ENCODE peak calls at places on chromosomes 2 and 18, in eight cellular contexts. T is GDM1, L is LoVo, R is NCI-H146, O is fibroblast of lung, A is NCI-H2081, B is stomach, W is HCT116. S is an unnamed sample.

GRCh38 chr2:234269769-234270204 is 219.3 kb downstream of the SPP2 start:
- DNase-seq in T (no peak), L (peak), R (no peak), O (peak), A (no peak), B (no peak), W (no peak), S (no peak)

GRCh38 chr2:151287513-151288250 is 1.8 kb downstream of the NMI start:
- DNase-seq in T (no peak), L (no peak), R (no peak), O (no peak), A (no peak), B (no peak), W (no peak), S (peak)

GRCh38 chr2:65407240-65407639 is 25.2 kb downstream of the SPRED2 start:
- DNase-seq in T (no peak), L (no peak), R (no peak), O (no peak), A (no peak), B (no peak), W (no peak), S (no peak)

GRCh38 chr2:185859506-185859905 is 120.9 kb downstream of the FSIP2 start:
- DNase-seq in T (no peak), L (no peak), R (no peak), O (no peak), A (no peak), B (no peak), W (no peak), S (no peak)

GRCh38 chr18:8826514-8826913 is 121.2 kb downstream of the MTCL1 start:
- DNase-seq in T (no peak), L (no peak), R (no peak), O (no peak), A (no peak), B (no peak), W (no peak), S (no peak)

GRCh38 chr2:3460831-3461544 is 58.3 kb downstream of the ADI1 start:
- DNase-seq in T (no peak), L (no peak), R (no peak), O (no peak), A (peak), B (peak), W (no peak), S (no peak)

GRCh38 chr2:172834881-172835280 is 99.2 kb downstream of the RAPGEF4 start:
- DNase-seq in T (no peak), L (no peak), R (no peak), O (no peak), A (no peak), B (no peak), W (no peak), S (no peak)

GRCh38 chr2:238123991-238124470 is 14.4 kb upstream of the KLHL30 start:
- DNase-seq in T (no peak), L (no peak), R (no peak), O (no peak), A (no peak), B (no peak), W (no peak), S (no peak)

GRCh38 chr2:197414039-197414438 is 20.8 kb downstream of the SF3B1 start:
- DNase-seq in T (no peak), L (no peak), R (no peak), O (no peak), A (no peak), B (no peak), W (no peak), S (no peak)

GRCh38 chr2:14866953-14867352 is 234.4 kb downstream of the LRATD1 start:
- DNase-seq in T (no peak), L (peak), R (peak), O (no peak), A (peak), B (no peak), W (no peak), S (peak)

GRCh38 chr2:237743024-237743423 is 55.6 kb upstream of the RBM44 start:
- DNase-seq in T (no peak), L (no peak), R (no peak), O (no peak), A (no peak), B (no peak), W (no peak), S (no peak)

GRCh38 chr18:46037512-46038305 is 34.4 kb downstream of the PSTPIP2 start:
- DNase-seq in T (no peak), L (no peak), R (no peak), O (no peak), A (no peak), B (no peak), W (no peak), S (no peak)

GRCh38 chr18:10261315-10262276 is 192.8 kb upstream of the APCDD1 start:
- DNase-seq in T (no peak), L (no peak), R (no peak), O (peak), A (no peak), B (no peak), W (no peak), S (no peak)

GRCh38 chr18:49024808-49025361 is 74.1 kb upstream of the SMAD7 start:
- DNase-seq in T (no peak), L (no peak), R (no peak), O (no peak), A (no peak), B (no peak), W (no peak), S (no peak)

GRCh38 chr2:189821953-189822748 is 37.9 kb downstream of the PMS1 start:
- DNase-seq in T (no peak), L (no peak), R (no peak), O (peak), A (no peak), B (no peak), W (no peak), S (no peak)

GRCh38 chr2:64263315-64263714 is 119.1 kb upstream of the PELI1 start:
- DNase-seq in T (no peak), L (peak), R (no peak), O (peak), A (no peak), B (no peak), W (no peak), S (no peak)

GRCh38 chr2:102301867-102302362 is 9.4 kb upstream of the IL1RL1 start:
- DNase-seq in T (peak), L (no peak), R (no peak), O (peak), A (no peak), B (no peak), W (peak), S (no peak)

GRCh38 chr2:20494246-20494645 is 47.4 kb downstream of the RHOB start:
- DNase-seq in T (no peak), L (no peak), R (no peak), O (peak), A (no peak), B (no peak), W (no peak), S (no peak)

GRCh38 chr2:156635646-156636045 is 199.5 kb downstream of the GPD2 start:
- DNase-seq in T (no peak), L (no peak), R (no peak), O (no peak), A (no peak), B (no peak), W (no peak), S (no peak)

GRCh38 chr2:41194235-41194634 is 742.3 kb upstream of the SLC8A1 start:
- DNase-seq in T (no peak), L (no peak), R (no peak), O (peak), A (no peak), B (peak), W (no peak), S (no peak)

GRCh38 chr2:179444056-179444455 is 179.4 kb upstream of the SESTD1 start:
- DNase-seq in T (no peak), L (no peak), R (no peak), O (peak), A (no peak), B (no peak), W (no peak), S (no peak)

GRCh38 chr2:202965810-202966454 is 48.7 kb upstream of the NBEAL1 start:
- DNase-seq in T (peak), L (no peak), R (no peak), O (peak), A (no peak), B (no peak), W (peak), S (no peak)

GRCh38 chr2:226031078-226031937 is 631.8 kb downstream of the NYAP2 start:
- DNase-seq in T (no peak), L (peak), R (peak), O (peak), A (peak), B (peak), W (peak), S (peak)

GRCh38 chr2:239723486-239724193 is 301.5 kb downstream of the NDUFA10 start:
- DNase-seq in T (no peak), L (no peak), R (no peak), O (no peak), A (no peak), B (peak), W (no peak), S (no peak)

GRCh38 chr2:178301595-178302324 is 107.4 kb downstream of the OSBPL6 start:
- DNase-seq in T (no peak), L (no peak), R (no peak), O (no peak), A (no peak), B (no peak), W (no peak), S (no peak)

GRCh38 chr2:27721335-27721734 is 50.2 kb upstream of the MRPL33 start:
- DNase-seq in T (no peak), L (peak), R (no peak), O (no peak), A (no peak), B (peak), W (peak), S (no peak)

GRCh38 chr18:2002604-2003003 is 568.7 kb downstream of the METTL4 start:
- DNase-seq in T (no peak), L (no peak), R (no peak), O (no peak), A (no peak), B (no peak), W (no peak), S (no peak)

GRCh38 chr2:105454801-105455485 is 56.1 kb upstream of the FHL2 start:
- DNase-seq in T (no peak), L (peak), R (no peak), O (peak), A (no peak), B (peak), W (peak), S (no peak)

GRCh38 chr2:15776629-15776919 is 163.8 kb upstream of the MYCN start:
- DNase-seq in T (no peak), L (no peak), R (no peak), O (peak), A (no peak), B (no peak), W (no peak), S (no peak)

S was measured in NCI-H748 treated with DMSO at 0.1 percent for 48 hours.